ENCODE peak calls at places on chromosome 22, in four cellular contexts. One of them, this sample, is unnamed.

GRCh38 chr22:28027453-28028448 is 108.7 kb upstream of the PITPNB start:
- DNase-seq in IMR-90: no peak
- DNase-seq in endothelial cell of umbilical vein: peak; percentile 23
- DNase-seq in GM12878: no peak
- DNase-seq in this sample: no peak

GRCh38 chr22:26516503-26516902 is 4.2 kb upstream of the TFIP11 start:
- DNase-seq in IMR-90: no peak
- DNase-seq in endothelial cell of umbilical vein: no peak
- DNase-seq in GM12878: no peak
- DNase-seq in this sample: no peak

GRCh38 chr22:37283393-37283937 is 1.2 kb downstream of the CYTH4 start:
- DNase-seq in IMR-90: no peak
- DNase-seq in endothelial cell of umbilical vein: no peak
- DNase-seq in GM12878: no peak
- DNase-seq in this sample: no peak

GRCh38 chr22:26547426-26547825 is 35.2 kb upstream of the TFIP11 start:
- DNase-seq in IMR-90: peak; percentile 11
- DNase-seq in endothelial cell of umbilical vein: no peak
- DNase-seq in GM12878: no peak
- DNase-seq in this sample: no peak

GRCh38 chr22:33303109-33303508 is 244.9 kb upstream of the SYN3 start:
- DNase-seq in IMR-90: no peak
- DNase-seq in endothelial cell of umbilical vein: no peak
- DNase-seq in GM12878: no peak
- DNase-seq in this sample: no peak

GRCh38 chr22:44145544-44145943 is 35.2 kb upstream of the PARVG start:
- DNase-seq in IMR-90: no peak
- DNase-seq in endothelial cell of umbilical vein: no peak
- DNase-seq in GM12878: no peak
- DNase-seq in this sample: no peak

GRCh38 chr22:48277868-48278581 is 1515.6 kb downstream of the TBC1D22A start:
- DNase-seq in IMR-90: no peak
- DNase-seq in endothelial cell of umbilical vein: no peak
- DNase-seq in GM12878: no peak
- DNase-seq in this sample: no peak

GRCh38 chr22:20638143-20638870 is 130.9 kb downstream of the MED15 start:
- DNase-seq in IMR-90: no peak
- DNase-seq in endothelial cell of umbilical vein: no peak
- DNase-seq in GM12878: no peak
- DNase-seq in this sample: no peak

GRCh38 chr22:42173183-42173926 is 42.7 kb upstream of the CYP2D6 start:
- DNase-seq in IMR-90: no peak
- DNase-seq in endothelial cell of umbilical vein: peak; percentile 10
- DNase-seq in GM12878: no peak
- DNase-seq in this sample: no peak

GRCh38 chr22:42171417-42171816 is 40.8 kb upstream of the CYP2D6 start:
- DNase-seq in IMR-90: no peak
- DNase-seq in endothelial cell of umbilical vein: no peak
- DNase-seq in GM12878: no peak
- DNase-seq in this sample: no peak

GRCh38 chr22:42172385-42173172 is 42.0 kb upstream of the CYP2D6 start:
- DNase-seq in IMR-90: peak; percentile 58
- DNase-seq in endothelial cell of umbilical vein: no peak
- DNase-seq in GM12878: no peak
- DNase-seq in this sample: no peak

GRCh38 chr22:42170946-42171345 is 40.3 kb upstream of the CYP2D6 start:
- DNase-seq in IMR-90: no peak
- DNase-seq in endothelial cell of umbilical vein: no peak
- DNase-seq in GM12878: no peak
- DNase-seq in this sample: no peak

GRCh38 chr22:42171946-42172345 is 41.3 kb upstream of the CYP2D6 start:
- DNase-seq in IMR-90: no peak
- DNase-seq in endothelial cell of umbilical vein: no peak
- DNase-seq in GM12878: no peak
- DNase-seq in this sample: no peak
- TF ChIP-seq FOS in IMR-90: no peak
- TF ChIP-seq FOS in endothelial cell of umbilical vein: no peak
- TF ChIP-seq FOS in GM12878: no peak
- TF ChIP-seq FOS in this sample: no peak

DNA sequence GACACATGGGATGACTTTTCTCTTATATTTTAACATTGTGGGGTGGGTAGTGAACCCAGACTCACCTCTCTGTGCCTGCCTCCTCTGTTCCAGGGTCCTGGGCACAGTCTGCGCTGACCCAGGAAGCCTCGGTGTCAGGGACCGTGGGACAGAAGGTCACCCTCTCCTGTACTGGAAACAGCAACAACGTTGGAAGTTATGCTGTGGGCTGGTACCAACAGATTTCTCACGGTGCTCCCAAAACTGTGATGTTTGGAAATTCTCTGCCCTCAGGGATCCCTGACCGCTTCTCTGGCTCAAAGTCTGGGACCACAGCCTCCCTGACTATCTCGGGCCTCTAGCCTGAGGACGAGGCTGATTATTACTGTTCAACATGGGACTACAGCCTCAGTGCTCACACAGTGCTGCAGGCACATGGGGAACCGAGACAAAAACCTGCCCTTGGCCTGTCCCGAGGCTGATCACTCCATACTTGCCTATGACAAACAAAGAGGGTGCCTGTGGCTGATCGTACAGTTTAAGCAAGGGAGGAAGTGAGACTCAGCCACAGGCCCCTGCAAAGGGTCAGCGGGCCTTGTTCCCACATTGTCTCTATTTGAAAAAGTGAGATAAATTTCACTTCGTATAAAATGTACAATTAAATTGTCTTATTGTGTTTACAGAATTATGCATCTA is 43.7 kb upstream of the TOP3B start:
- DNase-seq in IMR-90: no peak
- DNase-seq in endothelial cell of umbilical vein: no peak
- DNase-seq in GM12878: peak; percentile 64
- DNase-seq in this sample: no peak
- TF ChIP-seq FOS in IMR-90: no peak
- TF ChIP-seq FOS in endothelial cell of umbilical vein: no peak
- TF ChIP-seq FOS in GM12878: no peak
- TF ChIP-seq FOS in this sample: no peak

GRCh38 chr22:35292786-35293185 is 6.9 kb upstream of the TOM1 start:
- DNase-seq in IMR-90: no peak
- DNase-seq in endothelial cell of umbilical vein: no peak
- DNase-seq in GM12878: no peak
- DNase-seq in this sample: no peak
- TF ChIP-seq FOS in IMR-90: no peak
- TF ChIP-seq FOS in endothelial cell of umbilical vein: no peak
- TF ChIP-seq FOS in GM12878: no peak
- TF ChIP-seq FOS in this sample: no peak

GRCh38 chr22:16131918-16132317 is 442.1 kb downstream of the POTEH start:
- DNase-seq in IMR-90: no peak
- DNase-seq in endothelial cell of umbilical vein: no peak
- DNase-seq in GM12878: no peak
- DNase-seq in this sample: no peak
- TF ChIP-seq FOS in IMR-90: no peak
- TF ChIP-seq FOS in endothelial cell of umbilical vein: no peak
- TF ChIP-seq FOS in GM12878: no peak
- TF ChIP-seq FOS in this sample: no peak

GRCh38 chr22:38900677-38901076 is 28.7 kb upstream of the CBX6 start:
- DNase-seq in IMR-90: no peak
- DNase-seq in endothelial cell of umbilical vein: no peak
- DNase-seq in GM12878: no peak
- DNase-seq in this sample: no peak
- TF ChIP-seq FOS in IMR-90: no peak
- TF ChIP-seq FOS in endothelial cell of umbilical vein: no peak
- TF ChIP-seq FOS in GM12878: no peak
- TF ChIP-seq FOS in this sample: no peak

GRCh38 chr22:39408807-39409206 is 9.2 kb downstream of the TAB1 start:
- DNase-seq in IMR-90: no peak
- DNase-seq in endothelial cell of umbilical vein: no peak
- DNase-seq in GM12878: no peak
- DNase-seq in this sample: no peak

GRCh38 chr22:39408173-39408572 is 8.6 kb downstream of the TAB1 start:
- DNase-seq in IMR-90: no peak
- DNase-seq in endothelial cell of umbilical vein: no peak
- DNase-seq in GM12878: no peak
- DNase-seq in this sample: no peak

GRCh38 chr22:39409630-39410029 is 10.1 kb downstream of the TAB1 start:
- DNase-seq in IMR-90: no peak
- DNase-seq in endothelial cell of umbilical vein: no peak
- DNase-seq in GM12878: no peak
- DNase-seq in this sample: no peak

GRCh38 chr22:39401301-39401631 is 1.7 kb downstream of the TAB1 start:
- DNase-seq in IMR-90: no peak
- DNase-seq in endothelial cell of umbilical vein: no peak
- DNase-seq in GM12878: no peak
- DNase-seq in this sample: no peak

DNA sequence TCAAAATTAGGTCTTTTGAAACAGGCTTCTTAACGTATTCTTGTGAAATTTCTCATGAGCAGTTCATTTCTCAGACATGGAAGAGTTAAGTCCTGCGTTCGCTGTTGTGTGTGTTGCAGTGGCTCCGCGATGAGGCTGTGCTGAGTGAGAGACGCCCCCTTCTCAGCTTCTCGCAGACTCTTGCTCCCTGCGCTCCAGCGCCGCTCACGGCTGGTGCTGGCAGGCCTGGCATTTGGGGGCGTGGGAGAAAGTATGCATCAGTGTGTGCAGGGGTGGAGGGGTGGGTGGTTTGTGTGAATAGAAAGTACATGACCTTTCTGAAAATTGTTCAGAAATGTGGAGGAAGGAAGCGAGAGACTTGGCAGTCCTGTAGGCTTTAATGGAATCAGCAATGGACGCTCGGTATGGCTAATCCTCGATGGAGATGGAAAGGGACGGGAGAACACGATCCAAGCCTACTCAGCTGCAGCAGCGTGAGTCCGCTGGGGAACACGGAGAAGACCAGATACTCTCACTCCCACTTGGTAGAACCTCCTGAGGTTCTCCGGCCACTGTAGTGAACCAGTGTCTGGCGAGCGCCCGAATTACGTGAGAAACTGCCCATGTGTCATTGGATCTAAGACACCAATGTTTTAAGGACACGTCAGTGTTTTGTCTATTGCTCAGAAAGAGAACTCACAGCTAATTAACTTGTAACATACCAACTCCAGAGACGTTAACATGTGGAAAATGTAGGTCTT is 5.9 kb downstream of the TAB1 start:
- DNase-seq in IMR-90: peak; percentile 65
- DNase-seq in endothelial cell of umbilical vein: peak; percentile 35
- DNase-seq in GM12878: no peak
- DNase-seq in this sample: no peak
- TF ChIP-seq FOS in IMR-90: no peak
- TF ChIP-seq FOS in endothelial cell of umbilical vein: no peak
- TF ChIP-seq FOS in GM12878: no peak
- TF ChIP-seq FOS in this sample: no peak

GRCh38 chr22:45263790-45264269 is 20.9 kb upstream of the UPK3A start:
- DNase-seq in IMR-90: peak; percentile 84
- DNase-seq in endothelial cell of umbilical vein: peak; percentile 61
- DNase-seq in GM12878: no peak
- DNase-seq in this sample: peak; percentile 77

GRCh38 chr22:45265546-45265945 is 19.2 kb upstream of the UPK3A start:
- DNase-seq in IMR-90: no peak
- DNase-seq in endothelial cell of umbilical vein: no peak
- DNase-seq in GM12878: no peak
- DNase-seq in this sample: no peak

GRCh38 chr22:45262195-45262930 is 21.7 kb upstream of the KIAA0930 start:
- DNase-seq in IMR-90: no peak
- DNase-seq in endothelial cell of umbilical vein: no peak
- DNase-seq in GM12878: no peak
- DNase-seq in this sample: no peak

GRCh38 chr22:45261407-45262088 is 20.9 kb upstream of the KIAA0930 start:
- DNase-seq in IMR-90: no peak
- DNase-seq in endothelial cell of umbilical vein: no peak
- DNase-seq in GM12878: no peak
- DNase-seq in this sample: no peak

DNA sequence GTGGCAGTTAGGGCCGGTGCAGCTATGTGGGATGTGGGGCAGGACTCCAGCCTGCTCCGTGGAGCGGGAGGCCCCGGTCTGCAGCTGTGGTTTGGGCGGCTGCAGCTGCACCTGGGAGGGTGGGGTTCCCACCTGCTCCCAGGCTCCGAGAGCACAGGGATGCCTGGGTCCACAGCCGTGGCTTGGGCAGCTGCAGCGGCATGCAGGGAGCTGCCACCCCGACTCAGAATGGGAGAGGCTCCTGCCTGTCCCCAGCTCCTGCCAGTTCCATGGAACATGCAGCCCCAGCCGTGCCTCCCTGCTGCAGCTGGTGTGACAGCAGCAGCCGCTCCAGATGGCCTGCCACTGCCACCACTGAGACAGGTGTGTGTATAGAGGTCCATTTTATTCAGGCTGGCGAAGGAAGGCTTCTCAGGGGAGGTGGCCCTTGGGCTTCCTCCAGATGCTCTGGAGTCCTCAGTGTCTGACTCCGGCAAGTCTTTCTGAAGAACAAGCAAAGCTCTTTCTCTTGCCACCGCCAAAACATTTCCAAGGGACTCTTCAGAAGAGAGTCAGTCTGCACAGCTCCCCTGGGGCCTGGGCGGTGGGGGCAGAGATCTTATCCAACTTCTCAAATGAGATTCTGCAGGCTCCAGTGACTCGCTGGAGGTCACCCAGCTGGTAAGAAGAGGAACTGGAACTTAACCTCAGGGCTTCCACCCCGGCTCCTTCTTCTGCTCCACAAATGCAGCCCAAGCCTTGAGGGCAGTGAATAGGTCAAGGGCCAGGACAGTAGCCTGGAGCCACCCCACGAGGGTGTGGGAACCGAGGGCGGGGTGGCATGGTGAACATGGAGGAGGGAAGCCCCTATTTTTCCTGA is 21.6 kb upstream of the UPK3A start:
- DNase-seq in IMR-90: no peak
- DNase-seq in endothelial cell of umbilical vein: no peak
- DNase-seq in GM12878: peak; percentile 71
- DNase-seq in this sample: peak; percentile 14
- TF ChIP-seq FOS in IMR-90: no peak
- TF ChIP-seq FOS in endothelial cell of umbilical vein: no peak
- TF ChIP-seq FOS in GM12878: no peak
- TF ChIP-seq FOS in this sample: no peak

GRCh38 chr22:40044102-40044869 is 49.5 kb downstream of the FAM83F start:
- DNase-seq in IMR-90: peak; percentile 99
- DNase-seq in endothelial cell of umbilical vein: peak; percentile 99
- DNase-seq in GM12878: peak; percentile 99
- DNase-seq in this sample: peak; percentile 96

GRCh38 chr22:40043086-40043485 is 48.3 kb downstream of the FAM83F start:
- DNase-seq in IMR-90: no peak
- DNase-seq in endothelial cell of umbilical vein: no peak
- DNase-seq in GM12878: no peak
- DNase-seq in this sample: no peak

GRCh38 chr22:40043793-40044101 is 49.0 kb downstream of the FAM83F start:
- DNase-seq in IMR-90: no peak
- DNase-seq in endothelial cell of umbilical vein: no peak
- DNase-seq in GM12878: no peak
- DNase-seq in this sample: no peak

GRCh38 chr22:40046126-40046525 is 51.4 kb downstream of the FAM83F start:
- DNase-seq in IMR-90: no peak
- DNase-seq in endothelial cell of umbilical vein: no peak
- DNase-seq in GM12878: no peak
- DNase-seq in this sample: no peak

GRCh38 chr22:40044870-40045834 is 50.4 kb downstream of the FAM83F start:
- DNase-seq in IMR-90: peak; percentile 15
- DNase-seq in endothelial cell of umbilical vein: peak; percentile 47
- DNase-seq in GM12878: no peak
- DNase-seq in this sample: peak; percentile 79
- TF ChIP-seq FOS in IMR-90: no peak
- TF ChIP-seq FOS in endothelial cell of umbilical vein: no peak
- TF ChIP-seq FOS in GM12878: no peak
- TF ChIP-seq FOS in this sample: no peak

GRCh38 chr22:30438559-30438958 is 13.0 kb downstream of the MTFP1 start:
- DNase-seq in IMR-90: no peak
- DNase-seq in endothelial cell of umbilical vein: no peak
- DNase-seq in GM12878: no peak
- DNase-seq in this sample: no peak
- TF ChIP-seq FOS in IMR-90: no peak
- TF ChIP-seq FOS in endothelial cell of umbilical vein: no peak
- TF ChIP-seq FOS in GM12878: no peak
- TF ChIP-seq FOS in this sample: no peak

This sample was measured in K562.